ENCODE peak calls at places on chromosomes 11 and 22, in six cellular contexts. Q, T, J, A, U and C are unnamed samples.

GRCh38 chr11:74325649-74326645 is 14.5 kb upstream of the P4HA3 start:
- DNase-seq in Q (peak), T (no peak), J (peak), A (no peak), U (no peak), C (no peak)

GRCh38 chr11:120500414-120500936 is 11.1 kb upstream of the GRIK4 start:
- DNase-seq in Q (no peak), T (no peak), J (no peak), A (no peak), U (no peak), C (no peak)

GRCh38 chr11:128669491-128669890 is 24.4 kb upstream of the FLI1 start:
- DNase-seq in Q (no peak), T (no peak), J (no peak), A (no peak), U (no peak), C (no peak)

GRCh38 chr11:34299962-34300350 is 57.9 kb downstream of the ABTB2 start:
- DNase-seq in Q (peak), T (no peak), J (no peak), A (no peak), U (no peak), C (no peak)

GRCh38 chr11:100918551-100919500 is 210.8 kb downstream of the PGR start:
- DNase-seq in Q (no peak), T (no peak), J (peak), A (no peak), U (no peak), C (no peak)

GRCh38 chr22:35561796-35562526 is 21.3 kb downstream of the RASD2 start:
- DNase-seq in Q (no peak), T (no peak), J (no peak), A (no peak), U (no peak), C (no peak)

GRCh38 chr11:117016747-117017146 is 81.5 kb downstream of the SIK3 start:
- DNase-seq in Q (no peak), T (no peak), J (no peak), A (no peak), U (no peak), C (no peak)

GRCh38 chr22:44449683-44450425 is 48.2 kb downstream of the RTL6 start:
- DNase-seq in Q (peak), T (no peak), J (peak), A (no peak), U (no peak), C (no peak)

GRCh38 chr11:2993000-2993330 is 836 bp upstream of the NAP1L4 start:
- DNase-seq in Q (no peak), T (no peak), J (no peak), A (no peak), U (no peak), C (no peak)

GRCh38 chr11:62340269-62340901 is 3.1 kb downstream of the ASRGL1 start:
- DNase-seq in Q (peak), T (peak), J (peak), A (peak), U (peak), C (peak)

GRCh38 chr11:63560506-63561179 is 2.5 kb downstream of the PLAAT2 start:
- DNase-seq in Q (no peak), T (no peak), J (peak), A (no peak), U (no peak), C (peak)

GRCh38 chr11:69691449-69691848 is 12.4 kb downstream of the FGF19 start:
- DNase-seq in Q (no peak), T (no peak), J (no peak), A (no peak), U (no peak), C (no peak)

GRCh38 chr11:115929618-115930129 is 425.5 kb upstream of the CADM1 start:
- DNase-seq in Q (no peak), T (no peak), J (no peak), A (no peak), U (no peak), C (no peak)

GRCh38 chr11:46362146-46363030 is 15.1 kb downstream of the DGKZ start:
- DNase-seq in Q (no peak), T (no peak), J (no peak), A (no peak), U (no peak), C (no peak)

GRCh38 chr11:32081129-32081641 is 9.7 kb upstream of the RCN1 start:
- DNase-seq in Q (no peak), T (no peak), J (no peak), A (no peak), U (no peak), C (no peak)

GRCh38 chr22:24416095-24416494 is 11.3 kb upstream of the ADORA2A start:
- DNase-seq in Q (no peak), T (no peak), J (no peak), A (no peak), U (no peak), C (no peak)

GRCh38 chr11:69210660-69211035 is 54.9 kb downstream of the SMIM38 start:
- DNase-seq in Q (no peak), T (no peak), J (no peak), A (no peak), U (no peak), C (no peak)

GRCh38 chr11:69880803-69881445 is 61.7 kb upstream of the FGF3 start:
- DNase-seq in Q (no peak), T (no peak), J (no peak), A (no peak), U (no peak), C (no peak)

GRCh38 chr22:39524753-39525657 is 4.6 kb downstream of the ATF4 start:
- DNase-seq in Q (no peak), T (no peak), J (no peak), A (no peak), U (no peak), C (no peak)

GRCh38 chr11:125164422-125165110 is at the start of gene PKNOX2:
- DNase-seq in Q (peak), T (peak), J (peak), A (peak), U (peak), C (peak)